ENCODE peak calls at places on chromosome X, in six cellular contexts. T is H9, S is H1, F is neuronal stem cell, R is trophoblast cell, M is IMR-90. D is an unnamed sample.

GRCh38 chrX:119989905-119990408 is 46.4 kb upstream of the NKAP start:
- DNase-seq in S (no peak), F (no peak), M (no peak), T (peak), R (no peak), D (no peak)

GRCh38 chrX:132622130-132622529 is 133.3 kb upstream of the MBNL3 start:
- DNase-seq in R (no peak), F (no peak), S (no peak), M (peak), T (no peak), D (peak)

GRCh38 chrX:132395059-132395458 is 93.8 kb downstream of the MBNL3 start:
- DNase-seq in F (no peak), M (no peak), T (no peak), S (no peak), R (no peak), D (no peak)

GRCh38 chrX:153643431-153644351 is 3.3 kb upstream of the DUSP9 start:
- DNase-seq in R (peak), F (no peak), T (peak), S (no peak), M (no peak), D (peak)

GRCh38 chrX:108167211-108167872 is 75.8 kb downstream of the ATG4A start:
- DNase-seq in T (no peak), F (no peak), M (peak), S (no peak), R (no peak), D (peak)

GRCh38 chrX:13265549-13266132 is 54.2 kb downstream of the ATXN3L start:
- DNase-seq in M (no peak), S (no peak), F (no peak), R (no peak), T (no peak), D (no peak)

GRCh38 chrX:21711848-21712197 is 46.1 kb downstream of the SMPX start:
- DNase-seq in R (no peak), F (no peak), T (no peak), M (no peak), S (no peak), D (no peak)

GRCh38 chrX:82320554-82320953 is 1118.7 kb downstream of the SH3BGRL start:
- DNase-seq in F (peak), S (no peak), R (no peak), T (no peak), M (no peak), D (no peak)

GRCh38 chrX:47743504-47743903 is 84.5 kb upstream of the UXT start:
- DNase-seq in T (no peak), F (no peak), M (peak), S (no peak), R (no peak), D (peak)

GRCh38 chrX:124507276-124507675 is 160.9 kb downstream of the SH2D1A start:
- DNase-seq in F (no peak), R (no peak), T (no peak), S (no peak), M (no peak), D (peak)

GRCh38 chrX:132614297-132614696 is 125.5 kb upstream of the MBNL3 start:
- DNase-seq in M (no peak), S (no peak), F (no peak), R (peak), T (peak), D (no peak)

GRCh38 chrX:43882294-43882681 is at the start of gene MAOB:
- DNase-seq in R (peak), M (no peak), S (no peak), T (peak), F (peak), D (no peak)

GRCh38 chrX:3295731-3296130 is 50.7 kb downstream of the MXRA5 start:
- DNase-seq in R (peak), M (no peak), T (peak), F (no peak), S (no peak), D (no peak)

GRCh38 chrX:153781428-153782047 is 697 bp downstream of the SRPK3 start:
- DNase-seq in S (no peak), M (no peak), R (peak), F (no peak), T (no peak), D (no peak)

GRCh38 chrX:55290963-55291362 is 26.2 kb upstream of the PAGE3 start:
- DNase-seq in M (no peak), R (no peak), F (no peak), T (no peak), S (no peak), D (no peak)

GRCh38 chrX:16722481-16722880 is 3.1 kb downstream of the SYAP1 start:
- DNase-seq in R (no peak), M (peak), S (no peak), F (no peak), T (no peak), D (peak)

GRCh38 chrX:154355094-154355775 is 19.2 kb downstream of the FLNA start:
- DNase-seq in S (no peak), F (no peak), T (no peak), M (no peak), R (no peak), D (no peak)

GRCh38 chrX:115021121-115021520 is 3.7 kb upstream of the IL13RA2 start:
- DNase-seq in F (no peak), T (no peak), M (peak), R (peak), S (no peak), D (no peak)

GRCh38 chrX:73859622-73860021 is 296.6 kb downstream of the CHIC1 start:
- DNase-seq in R (no peak), M (no peak), F (no peak), T (no peak), S (no peak), D (no peak)

GRCh38 chrX:53288173-53288572 is 6.8 kb upstream of the IQSEC2 start:
- DNase-seq in R (no peak), S (no peak), M (no peak), F (peak), T (peak), D (peak)

GRCh38 chrX:77979870-77980269 is 10.4 kb upstream of the PGAM4 start:
- DNase-seq in S (no peak), R (no peak), T (no peak), F (no peak), M (no peak), D (no peak)

GRCh38 chrX:102599950-102600579 is 750 bp downstream of the ARMCX5 start:
- DNase-seq in M (peak), F (no peak), S (no peak), T (no peak), R (peak), D (peak)

GRCh38 chrX:154058207-154058997 is 38.7 kb upstream of the IRAK1 start:
- DNase-seq in S (no peak), T (no peak), M (no peak), F (no peak), R (no peak), D (no peak)

GRCh38 chrX:2696698-2697215 is 5.7 kb downstream of the CD99 start:
- DNase-seq in R (peak), T (no peak), S (no peak), F (no peak), M (peak), D (peak)

GRCh38 chrX:109635151-109635550 is 10.2 kb upstream of the KCNE5 start:
- DNase-seq in F (no peak), M (peak), S (no peak), T (peak), R (peak), D (peak)

GRCh38 chrX:1391707-1392375 is at the start of gene SLC25A6:
- DNase-seq in F (peak), T (peak), R (peak), M (peak), S (peak), D (peak)

GRCh38 chrX:111645607-111646006 is 35.4 kb upstream of the ALG13 start:
- DNase-seq in T (no peak), S (no peak), F (no peak), R (no peak), M (no peak), D (no peak)

GRCh38 chrX:7996414-7996813 is 69.2 kb upstream of the PNPLA4 start:
- DNase-seq in S (no peak), R (peak), M (peak), F (peak), T (no peak), D (peak)

GRCh38 chrX:20263474-20263873 is 3.2 kb downstream of the RPS6KA3 start:
- DNase-seq in T (no peak), M (peak), R (no peak), S (no peak), F (no peak), D (peak)

GRCh38 chrX:110037181-110037580 is 34.3 kb downstream of the TMEM164 start:
- DNase-seq in M (no peak), F (no peak), T (no peak), R (no peak), S (no peak), D (no peak)

GRCh38 chrX:140343226-140343873 is 161.5 kb downstream of the SOX3 start:
- DNase-seq in R (no peak), T (no peak), M (peak), S (no peak), F (no peak), D (no peak)

GRCh38 chrX:111615227-111615626 is 65.7 kb upstream of the ALG13 start:
- DNase-seq in S (no peak), R (peak), T (no peak), F (no peak), M (no peak), D (no peak)

GRCh38 chrX:21056636-21057035 is 317.6 kb upstream of the CNKSR2 start:
- DNase-seq in T (no peak), S (no peak), R (no peak), M (no peak), F (no peak), D (no peak)

GRCh38 chrX:84974803-84975202 is 28.9 kb upstream of the APOOL start:
- DNase-seq in M (no peak), F (no peak), T (no peak), R (no peak), S (no peak), D (no peak)

GRCh38 chrX:39859991-39860861 is 237.5 kb downstream of the BCOR start:
- DNase-seq in T (peak), S (peak), R (peak), M (peak), F (peak), D (peak)

GRCh38 chrX:53587795-53588194 is 98.7 kb downstream of the HUWE1 start:
- DNase-seq in T (no peak), S (no peak), M (no peak), F (no peak), R (no peak), D (no peak)

GRCh38 chrX:124018031-124018430 is 56.5 kb downstream of the STAG2 start:
- DNase-seq in S (no peak), F (no peak), M (peak), R (no peak), T (no peak), D (peak)

DNA sequence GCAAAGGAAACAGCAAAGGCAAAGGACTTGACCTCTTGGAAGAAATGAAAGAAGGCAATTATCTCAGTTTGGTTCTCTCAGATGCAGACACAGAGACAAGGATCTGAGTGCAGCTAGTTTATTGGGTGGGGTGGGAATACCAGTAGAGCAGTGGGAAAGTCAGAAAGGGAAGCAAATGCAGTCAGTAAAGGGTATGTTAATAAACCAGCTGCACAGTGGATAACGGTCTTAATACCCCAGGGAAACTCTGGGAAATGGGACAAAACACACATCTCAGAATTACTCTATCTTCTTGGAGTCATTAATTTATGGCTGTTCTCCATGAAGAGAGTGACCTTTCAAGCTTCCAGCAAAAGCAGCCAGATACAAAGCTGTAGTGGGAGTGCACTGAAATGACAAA is 73.4 kb upstream of the NALF2 start:
- DNase-seq in R (no peak), S (no peak), M (no peak), F (no peak), T (no peak), D (no peak)
- H3K14ac ChIP-seq in R (no peak), S (no peak), M (no peak), F (no peak), T (no peak), D (no peak)

GRCh38 chrX:49165901-49166881 is 3.6 kb downstream of the MAGIX start:
- DNase-seq in R (no peak), F (peak), S (peak), T (peak), M (peak), D (peak)

GRCh38 chrX:49164589-49165360 is 2.2 kb downstream of the MAGIX start:
- DNase-seq in T (no peak), S (no peak), R (no peak), F (no peak), M (no peak), D (no peak)

GRCh38 chrX:49163555-49164419 is 1.2 kb downstream of the MAGIX start:
- DNase-seq in F (peak), M (peak), S (peak), T (peak), R (peak), D (peak)

GRCh38 chrX:49166914-49167739 is 4.6 kb downstream of the MAGIX start:
- DNase-seq in F (no peak), S (no peak), M (peak), T (no peak), R (no peak), D (peak)

GRCh38 chrX:49167740-49168108 is 4.0 kb upstream of the PLP2 start:
- DNase-seq in M (no peak), S (no peak), T (no peak), F (no peak), R (no peak), D (no peak)
- H3K14ac ChIP-seq in M (peak), S (no peak), T (no peak), F (no peak), R (no peak), D (no peak)

DNA sequence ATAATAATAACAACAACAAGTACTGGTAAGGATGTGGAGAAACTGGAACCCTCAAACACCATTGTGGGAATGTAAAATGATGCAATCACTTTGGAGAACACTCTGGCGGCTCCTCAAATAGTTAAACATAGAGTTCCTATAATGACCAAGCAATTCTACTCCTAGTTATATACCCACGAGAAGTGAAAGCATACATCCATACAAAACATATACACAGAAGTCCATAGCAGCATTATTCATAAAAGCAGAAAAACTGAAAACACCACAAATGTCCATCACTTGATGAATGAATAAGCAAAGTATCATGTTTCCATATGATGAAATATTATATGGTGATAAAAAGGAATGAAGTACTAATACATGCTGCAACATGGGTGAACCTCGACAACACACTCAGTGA is 116.7 kb downstream of the AMELX start:
- DNase-seq in S (no peak), F (no peak), R (no peak), T (no peak), M (no peak), D (no peak)
- H3K14ac ChIP-seq in S (no peak), F (no peak), R (no peak), T (no peak), M (no peak), D (no peak)

DNA sequence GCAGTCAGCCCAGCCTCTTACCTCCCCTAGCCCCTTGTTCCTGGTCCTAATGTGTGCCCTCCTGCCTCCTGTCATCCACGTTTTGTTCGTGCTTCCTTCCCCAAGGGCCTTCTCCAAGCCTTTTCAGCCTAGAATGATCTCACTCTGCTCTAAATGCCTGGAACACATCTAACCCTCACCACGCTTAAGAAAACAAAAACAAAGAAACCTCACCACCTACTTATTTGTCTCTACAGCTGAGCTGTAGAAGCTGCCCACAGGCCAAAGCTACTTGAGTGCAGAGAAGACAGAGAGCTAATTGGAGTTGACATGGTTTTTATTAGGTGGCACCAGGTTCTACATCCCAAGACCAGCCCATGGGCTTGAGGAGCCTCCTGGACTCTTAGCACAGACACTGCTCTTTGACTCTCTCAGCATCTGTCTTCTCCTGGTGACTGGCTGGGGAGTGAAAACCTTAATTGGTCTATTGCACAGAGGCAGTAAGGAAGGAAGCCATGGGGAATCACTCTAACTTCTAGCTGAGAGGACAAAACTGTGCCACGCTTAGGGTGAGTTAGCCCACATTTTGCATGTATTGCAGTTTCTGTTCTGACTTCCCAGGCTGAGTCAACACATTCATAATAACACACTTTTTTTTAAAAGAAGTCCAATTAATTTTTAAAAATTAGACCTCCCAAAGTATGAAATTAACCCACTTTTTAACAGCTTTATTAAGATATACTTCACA is 52.3 kb upstream of the PDK3 start:
- DNase-seq in T (no peak), F (no peak), S (no peak), M (no peak), R (no peak), D (no peak)
- H3K14ac ChIP-seq in T (no peak), F (no peak), S (no peak), M (no peak), R (no peak), D (no peak)

D was measured in mesenchymal stem cell.